ENCODE peak calls at places on chromosomes 5 and 9, in seven cellular contexts. Z is left ventricle myocardium inferior, I is body of pancreas, S is fibroblast of mammary gland, T is PC-9, R is prostate gland, W is heart left ventricle. K is an unnamed sample.

GRCh38 chr5:135367070-135367469 is 32.0 kb downstream of the MACROH2A1 start:
- DNase-seq in R (no peak), T (no peak), W (no peak), S (no peak), Z (no peak), I (no peak), K (no peak)

GRCh38 chr5:370311-370958 is 48.9 kb downstream of the AHRR start:
- DNase-seq in R (peak), S (no peak), W (no peak), I (peak), Z (no peak), T (no peak), K (peak)

GRCh38 chr9:83649515-83649914 is 26.6 kb downstream of the IDNK start:
- DNase-seq in Z (no peak), I (no peak), R (no peak), W (no peak), S (no peak), T (no peak), K (no peak)

GRCh38 chr9:123059472-123060220 is 26.2 kb downstream of the GPR21 start:
- DNase-seq in T (no peak), R (no peak), S (no peak), Z (no peak), W (no peak), I (no peak), K (no peak)

GRCh38 chr5:148687427-148687826 is 33.1 kb upstream of the HTR4 start:
- DNase-seq in Z (no peak), W (no peak), S (peak), T (no peak), R (no peak), I (peak), K (no peak)

GRCh38 chr9:4832786-4833579 is 40.2 kb downstream of the RCL1 start:
- DNase-seq in Z (no peak), I (peak), T (peak), S (peak), R (no peak), W (no peak), K (no peak)

GRCh38 chr9:133727277-133727875 is 10.8 kb downstream of the SARDH start:
- DNase-seq in Z (no peak), R (no peak), S (no peak), T (no peak), I (no peak), W (peak), K (peak)

GRCh38 chr9:126151671-126152050 is 175.0 kb upstream of the MVB12B start:
- DNase-seq in W (no peak), S (no peak), I (no peak), Z (no peak), R (peak), T (no peak), K (peak)

GRCh38 chr5:127590154-127590722 is 58.6 kb upstream of the CTXN3 start:
- DNase-seq in S (no peak), Z (no peak), R (no peak), I (no peak), T (no peak), W (no peak), K (no peak)

GRCh38 chr9:92404437-92404836 is at the start of gene OGN:
- DNase-seq in S (peak), W (no peak), I (no peak), Z (no peak), R (no peak), T (no peak), K (no peak)

GRCh38 chr9:125066839-125067619 is 76.3 kb downstream of the SCAI start:
- DNase-seq in I (no peak), S (peak), T (no peak), W (no peak), R (peak), Z (no peak), K (no peak)

GRCh38 chr9:12680757-12681156 is 12.4 kb upstream of the TYRP1 start:
- DNase-seq in Z (no peak), T (no peak), W (no peak), R (no peak), I (no peak), S (no peak), K (no peak)

GRCh38 chr5:7363067-7363677 is 32.8 kb upstream of the ADCY2 start:
- DNase-seq in W (no peak), Z (no peak), T (no peak), I (no peak), S (no peak), R (no peak), K (no peak)

GRCh38 chr9:128785427-128785826 is 1.6 kb upstream of the TBC1D13 start:
- DNase-seq in T (no peak), W (no peak), Z (no peak), I (no peak), R (no peak), S (no peak), K (no peak)

GRCh38 chr5:179240561-179240960 is 104.7 kb downstream of the ADAMTS2 start:
- DNase-seq in I (no peak), W (no peak), R (no peak), S (no peak), T (no peak), Z (no peak), K (peak)

GRCh38 chr9:121684381-121685145 is 33.1 kb downstream of the DAB2IP start:
- DNase-seq in T (no peak), Z (no peak), W (no peak), R (no peak), S (peak), I (peak), K (peak)

GRCh38 chr5:23330726-23331125 is 176.7 kb upstream of the PRDM9 start:
- DNase-seq in R (no peak), Z (no peak), T (no peak), I (no peak), S (peak), W (no peak), K (no peak)

GRCh38 chr5:53944981-53945380 is 365.4 kb downstream of the ARL15 start:
- DNase-seq in T (no peak), R (no peak), Z (no peak), W (no peak), I (no peak), S (peak), K (no peak)

GRCh38 chr9:98935064-98935463 is 8.6 kb upstream of the COL15A1 start:
- DNase-seq in R (no peak), T (no peak), Z (no peak), I (no peak), S (no peak), W (no peak), K (no peak)

GRCh38 chr5:58462623-58463230 is 2.8 kb upstream of the PLK2 start:
- DNase-seq in S (peak), R (peak), T (peak), Z (no peak), W (peak), I (peak), K (no peak)

GRCh38 chr5:151296974-151297373 is 6.6 kb downstream of the SLC36A3 start:
- DNase-seq in Z (no peak), T (peak), R (no peak), W (no peak), S (no peak), I (no peak), K (no peak)

GRCh38 chr5:72441861-72442540 is 65.2 kb downstream of the ZNF366 start:
- DNase-seq in S (peak), R (no peak), I (no peak), Z (no peak), W (no peak), T (peak), K (no peak)

GRCh38 chr5:147972441-147972840 is 66.1 kb upstream of the C5orf46 start:
- DNase-seq in R (no peak), I (no peak), Z (no peak), S (no peak), T (no peak), W (no peak), K (no peak)

GRCh38 chr9:33794560-33794959 is 801 bp upstream of the PRSS3 start:
- DNase-seq in R (no peak), S (no peak), W (no peak), T (no peak), I (peak), Z (no peak), K (no peak)

GRCh38 chr9:136025481-136025880 is 64.3 kb upstream of the UBAC1 start:
- DNase-seq in Z (no peak), W (no peak), I (no peak), R (no peak), S (no peak), T (no peak), K (no peak)

GRCh38 chr5:38121420-38121819 is 136.9 kb upstream of the EGFLAM start:
- DNase-seq in W (no peak), I (no peak), R (no peak), Z (no peak), T (no peak), S (no peak), K (no peak)

GRCh38 chr5:158153508-158153907 is 294.6 kb upstream of the CLINT1 start:
- DNase-seq in R (no peak), I (no peak), Z (no peak), S (no peak), W (no peak), T (no peak), K (no peak)

GRCh38 chr5:34685485-34686197 is 29.5 kb downstream of the RAI14 start:
- DNase-seq in S (peak), T (no peak), Z (no peak), W (no peak), R (no peak), I (no peak), K (no peak)

GRCh38 chr9:27888661-27889295 is 315.5 kb upstream of the C9orf72 start:
- DNase-seq in W (no peak), T (no peak), S (peak), I (peak), R (no peak), Z (no peak), K (peak)

GRCh38 chr5:56588636-56589485 is 226.5 kb upstream of the MAP3K1 start:
- DNase-seq in I (peak), S (no peak), Z (peak), W (peak), R (no peak), T (no peak), K (peak)

GRCh38 chr5:158054388-158055092 is 195.6 kb upstream of the CLINT1 start:
- DNase-seq in R (peak), S (peak), W (no peak), Z (no peak), T (no peak), I (peak), K (no peak)

GRCh38 chr5:177496111-177497010 is 1.0 kb downstream of the PDLIM7 start:
- DNase-seq in I (peak), S (peak), W (peak), Z (peak), R (peak), T (peak), K (peak)

GRCh38 chr5:177495243-177496060 is 2.0 kb downstream of the PDLIM7 start:
- DNase-seq in W (peak), I (peak), T (peak), Z (peak), S (peak), R (no peak), K (peak)

GRCh38 chr5:177492841-177493240 is 4.6 kb downstream of the PDLIM7 start:
- DNase-seq in S (no peak), R (no peak), W (no peak), I (no peak), Z (no peak), T (no peak), K (no peak)

GRCh38 chr5:177493795-177494355 is 3.5 kb downstream of the PDLIM7 start:
- DNase-seq in S (no peak), I (no peak), R (no peak), Z (no peak), W (no peak), T (no peak), K (no peak)

GRCh38 chr5:177494356-177495195 is 2.8 kb downstream of the PDLIM7 start:
- DNase-seq in I (peak), T (peak), W (peak), R (no peak), S (peak), Z (peak), K (peak)
- H3K4me3 ChIP-seq in I (no peak), T (peak), W (peak), R (no peak), S (peak), Z (peak), K (no peak)

GRCh38 chr5:143229426-143229895 is 174.0 kb downstream of the NR3C1 start:
- DNase-seq in R (no peak), W (no peak), I (no peak), Z (no peak), S (no peak), T (no peak), K (no peak)
- H3K4me3 ChIP-seq in R (no peak), W (no peak), I (no peak), Z (no peak), S (no peak), T (no peak), K (no peak)

GRCh38 chr5:69468631-69469030 is 24.0 kb upstream of the OCLN start:
- DNase-seq in Z (no peak), T (no peak), R (no peak), I (no peak), W (no peak), S (no peak), K (no peak)
- H3K4me3 ChIP-seq in Z (no peak), T (no peak), R (no peak), I (no peak), W (no peak), S (no peak), K (no peak)

DNA sequence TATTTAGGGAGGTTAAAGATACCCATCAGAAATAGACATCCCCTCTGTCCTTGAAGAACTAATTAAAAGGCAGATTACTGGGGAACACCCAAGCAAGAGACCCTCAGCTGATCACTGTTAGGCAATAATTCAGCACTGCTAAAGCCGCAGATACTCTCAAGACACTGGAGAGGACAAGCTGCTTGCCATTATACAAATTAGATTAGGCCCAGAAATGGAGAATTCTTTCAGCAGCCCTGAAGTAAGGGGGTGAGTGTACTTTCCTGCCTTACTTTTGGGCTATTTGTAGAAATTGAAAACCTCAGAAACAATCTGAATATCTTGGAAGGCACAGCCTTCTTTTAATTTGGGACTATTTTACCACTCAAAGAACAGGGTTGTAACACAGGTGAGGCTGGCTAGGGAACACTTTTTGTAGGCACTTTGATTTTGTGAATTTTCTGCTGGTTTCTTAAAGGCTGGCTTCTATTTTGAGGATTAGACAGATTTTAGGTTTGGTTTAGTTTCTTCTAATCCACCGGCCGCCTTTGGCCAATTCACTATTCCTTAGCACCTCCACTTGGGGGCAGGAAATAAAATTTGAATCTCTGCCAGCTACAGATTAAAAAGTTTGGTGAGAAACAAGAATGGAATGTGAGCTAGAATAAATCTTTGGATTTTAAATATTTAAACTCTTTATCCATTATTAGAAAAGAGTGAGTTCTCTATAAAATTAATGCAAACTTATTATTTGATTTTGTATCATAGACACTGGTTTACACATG is 106.0 kb downstream of the SMARCA2 start:
- DNase-seq in R (no peak), S (peak), Z (no peak), T (no peak), W (no peak), I (no peak), K (no peak)
- H3K4me3 ChIP-seq in R (no peak), S (no peak), Z (no peak), T (no peak), W (no peak), I (no peak), K (no peak)

GRCh38 chr5:3694819-3695218 is 99.2 kb downstream of the IRX1 start:
- DNase-seq in S (no peak), Z (no peak), T (no peak), W (no peak), I (no peak), R (no peak), K (no peak)
- H3K4me3 ChIP-seq in S (no peak), Z (no peak), T (no peak), W (no peak), I (no peak), R (no peak), K (no peak)

GRCh38 chr5:126454535-126454934 is 31.3 kb downstream of the GRAMD2B start:
- DNase-seq in T (no peak), W (no peak), S (no peak), I (no peak), R (no peak), Z (no peak), K (no peak)
- H3K4me3 ChIP-seq in T (no peak), W (no peak), S (no peak), I (no peak), R (no peak), Z (no peak), K (no peak)

K was measured in spleen.